ENCODE peak calls at places on chromosomes 12 and 14, in five cellular contexts. X is AG09309; U is cardiac fibroblast; C is CD8-positive, alpha-beta T cell; Y is Calu3. Z is an unnamed sample.
A peak's percentile ranks its signal among the peaks of the same experiment; 100 is the strongest.

GRCh38 chr14:20546877-20547276 is 14.0 kb downstream of the RNASE9 start:
- DNase-seq in X (no peak), U (no peak), C (no peak), Y (no peak), Z (no peak)

GRCh38 chr14:70108419-70108818 is 80.3 kb downstream of the SLC8A3 start:
- DNase-seq in X (no peak), U (no peak), C (no peak), Y (no peak), Z (no peak)

GRCh38 chr12:47549258-47549657 is 156.6 kb downstream of the RPAP3 start:
- DNase-seq in X (no peak), U (no peak), C (no peak), Y (no peak), Z (no peak)

GRCh38 chr12:53667080-53667479 is 8.8 kb downstream of the ATP5MC2 start:
- DNase-seq in X (no peak), U (no peak), C (no peak), Y (no peak), Z (no peak)

GRCh38 chr14:34806257-34806656 is 68.9 kb downstream of the BAZ1A start:
- DNase-seq in X (no peak), U (no peak), C (no peak), Y (no peak), Z (no peak)

GRCh38 chr12:132151145-132151765 is 7.0 kb downstream of the NOC4L start:
- DNase-seq in X (no peak), U (no peak), C (no peak), Y (no peak), Z (no peak)

GRCh38 chr12:109758406-109759075 is 44.9 kb downstream of the FAM222A start:
- DNase-seq in X (no peak), U (no peak), C (no peak), Y (no peak), Z (no peak)

GRCh38 chr14:31441273-31442110 is 15.8 kb downstream of the DTD2 start:
- DNase-seq in X (peak; percentile 70), U (peak; percentile 86), C (no peak), Y (no peak), Z (no peak)

GRCh38 chr14:24068711-24069410 is 2.5 kb upstream of the CPNE6 start:
- DNase-seq in X (no peak), U (no peak), C (no peak), Y (no peak), Z (no peak)

GRCh38 chr12:75790219-75790618 is 241.4 kb downstream of the PHLDA1 start:
- DNase-seq in X (no peak), U (no peak), C (no peak), Y (no peak), Z (no peak)

GRCh38 chr12:870378-870777 is 79.1 kb downstream of the RAD52 start:
- DNase-seq in X (no peak), U (no peak), C (no peak), Y (no peak), Z (no peak)

GRCh38 chr12:18723752-18724151 is 14.1 kb downstream of the PLCZ1 start:
- DNase-seq in X (no peak), U (peak; percentile 55), C (no peak), Y (peak; percentile 31), Z (no peak)

GRCh38 chr14:54568821-54569591 is 2.1 kb downstream of the SAMD4A start:
- DNase-seq in X (no peak), U (peak; percentile 39), C (no peak), Y (no peak), Z (no peak)

GRCh38 chr12:121678721-121679300 is 9.4 kb upstream of the MORN3 start:
- DNase-seq in X (no peak), U (no peak), C (no peak), Y (no peak), Z (no peak)

GRCh38 chr12:93526786-93527428 is 45.6 kb upstream of the SOCS2 start:
- DNase-seq in X (peak; percentile 89), U (peak; percentile 93), C (no peak), Y (peak; percentile 76), Z (no peak)

GRCh38 chr14:54730156-54730961 is 163.4 kb downstream of the SAMD4A start:
- DNase-seq in X (peak; percentile 48), U (peak; percentile 61), C (no peak), Y (no peak), Z (peak; percentile 54)

GRCh38 chr12:114015851-114016250 is 49.7 kb upstream of the RBM19 start:
- DNase-seq in X (no peak), U (no peak), C (no peak), Y (no peak), Z (no peak)

GRCh38 chr12:96989916-96990315 is 82.9 kb downstream of the NEDD1 start:
- DNase-seq in X (no peak), U (no peak), C (no peak), Y (peak; percentile 51), Z (no peak)

GRCh38 chr12:75011120-75011519 is 198.5 kb downstream of the KCNC2 start:
- DNase-seq in X (no peak), U (no peak), C (no peak), Y (peak; percentile 17), Z (no peak)

GRCh38 chr12:110179291-110179690 is 55.1 kb downstream of the IFT81 start:
- DNase-seq in X (peak; percentile 27), U (no peak), C (no peak), Y (no peak), Z (no peak)

GRCh38 chr12:108525681-108526080 is 10.6 kb downstream of the FICD start:
- DNase-seq in X (peak; percentile 8), U (no peak), C (no peak), Y (no peak), Z (no peak)

GRCh38 chr12:23029185-23029584 is 404.2 kb downstream of the ETNK1 start:
- DNase-seq in X (no peak), U (no peak), C (no peak), Y (no peak), Z (no peak)

DNA sequence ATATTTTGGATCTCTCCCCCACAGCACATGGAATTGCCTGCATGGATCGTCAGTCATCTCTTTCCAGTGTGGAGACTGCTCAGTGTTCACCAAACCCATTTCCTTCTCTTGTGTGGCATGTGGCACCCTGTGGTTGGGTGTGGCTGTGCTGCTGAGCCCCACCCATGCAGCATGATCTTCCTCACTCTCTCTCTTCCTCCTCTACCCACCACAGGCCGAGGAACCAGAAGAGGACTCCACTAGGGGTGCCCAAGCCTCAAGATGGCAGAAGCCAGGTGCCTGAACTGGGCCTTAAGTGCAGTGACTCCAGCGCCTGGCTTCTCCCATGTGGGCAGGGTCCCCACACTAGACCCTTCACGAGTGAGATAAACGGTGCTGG is 66.8 kb upstream of the GPR68 start:
- DNase-seq in X (no peak), U (no peak), C (peak; percentile 27), Y (no peak), Z (no peak)
- TF ChIP-seq CTCF in X (no peak), U (no peak), C (no peak), Y (no peak), Z (no peak)

GRCh38 chr12:105233045-105233905 is 2.7 kb downstream of the APPL2 start:
- DNase-seq in X (no peak), U (no peak), C (no peak), Y (no peak), Z (no peak)

GRCh38 chr12:105237671-105238070 is 1.7 kb upstream of the APPL2 start:
- DNase-seq in X (no peak), U (no peak), C (no peak), Y (no peak), Z (no peak)

GRCh38 chr12:105234197-105234596 is 1.8 kb downstream of the APPL2 start:
- DNase-seq in X (no peak), U (no peak), C (no peak), Y (no peak), Z (no peak)

GRCh38 chr12:105235299-105235746 is 651 bp downstream of the APPL2 start:
- DNase-seq in X (no peak), U (no peak), C (no peak), Y (no peak), Z (peak; percentile 18)

DNA sequence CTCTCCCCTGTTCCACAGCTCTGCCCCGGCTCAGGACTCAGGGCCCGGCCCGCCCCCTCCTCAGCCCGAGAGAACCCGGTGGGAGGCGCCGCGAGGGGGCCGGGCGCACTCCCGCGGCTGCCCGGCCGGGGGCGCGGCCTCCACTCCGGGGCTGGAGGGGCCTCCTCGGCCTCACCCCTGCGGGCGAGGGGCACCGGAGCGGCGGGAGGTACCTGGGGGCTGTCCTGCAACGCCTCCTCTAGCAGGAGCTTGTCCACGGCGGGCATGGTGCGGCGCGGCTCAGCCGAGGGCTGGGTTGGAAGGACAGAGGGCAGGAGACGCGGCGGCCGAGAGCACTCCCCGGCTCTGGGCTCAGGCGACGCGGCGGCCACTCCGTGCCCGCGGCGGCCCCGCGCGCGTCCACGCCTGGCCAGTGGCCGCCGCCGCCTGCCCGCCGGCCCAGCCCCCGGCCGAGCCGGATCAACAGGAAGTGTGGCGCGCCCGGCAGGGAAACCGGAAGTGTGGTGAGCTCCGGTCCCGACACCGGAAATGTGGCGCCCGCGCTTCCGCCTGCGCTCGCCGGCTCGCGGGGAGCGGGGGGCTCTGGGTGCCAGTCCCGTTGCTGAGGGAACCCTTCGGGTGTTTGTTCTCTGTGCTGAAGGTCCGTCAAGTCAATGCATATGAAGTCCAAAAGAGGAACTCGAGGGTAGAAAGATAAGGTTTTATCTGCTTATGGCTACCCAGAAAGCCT is at the start of gene APPL2:
- DNase-seq in X (no peak), U (peak; percentile 93), C (peak; percentile 62), Y (peak; percentile 92), Z (peak; percentile 93)
- TF ChIP-seq CTCF in X (peak; percentile 8), U (no peak), C (no peak), Y (peak; percentile 79), Z (no peak)

GRCh38 chr12:120514002-120514401 is 15.0 kb downstream of the COQ5 start:
- DNase-seq in X (no peak), U (no peak), C (no peak), Y (no peak), Z (no peak)

GRCh38 chr12:120504587-120504986 is 8.7 kb downstream of the DYNLL1 start:
- DNase-seq in X (no peak), U (no peak), C (no peak), Y (no peak), Z (no peak)

GRCh38 chr12:120508537-120508936 is 12.6 kb downstream of the DYNLL1 start:
- DNase-seq in X (no peak), U (no peak), C (no peak), Y (no peak), Z (no peak)
- TF ChIP-seq CTCF in X (no peak), U (no peak), C (no peak), Y (no peak), Z (no peak)

DNA sequence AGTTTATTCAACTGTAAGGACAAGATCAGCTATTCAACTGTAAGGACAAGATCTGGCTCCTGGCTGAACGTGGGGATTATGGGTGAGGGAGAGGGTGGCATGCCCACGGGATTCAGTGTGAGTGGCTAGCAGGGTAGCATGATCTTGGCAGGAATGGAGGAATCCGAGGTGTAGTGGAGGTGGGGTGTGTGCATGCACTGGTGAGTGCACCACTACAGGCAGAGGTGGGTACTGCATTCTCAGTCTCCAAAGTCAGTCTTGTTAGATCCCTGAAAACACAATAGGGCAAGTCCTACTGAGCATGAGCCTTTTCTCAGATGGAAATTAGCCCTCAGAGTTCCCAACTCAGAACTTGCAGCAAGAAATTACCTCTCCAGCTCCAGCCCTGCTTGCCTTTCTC is 32.2 kb upstream of the DCD start:
- DNase-seq in X (no peak), U (no peak), C (no peak), Y (peak; percentile 69), Z (peak; percentile 39)
- TF ChIP-seq CTCF in X (peak; percentile 38), U (peak; percentile 48), C (peak; percentile 60), Y (peak; percentile 65), Z (peak; percentile 24)

DNA sequence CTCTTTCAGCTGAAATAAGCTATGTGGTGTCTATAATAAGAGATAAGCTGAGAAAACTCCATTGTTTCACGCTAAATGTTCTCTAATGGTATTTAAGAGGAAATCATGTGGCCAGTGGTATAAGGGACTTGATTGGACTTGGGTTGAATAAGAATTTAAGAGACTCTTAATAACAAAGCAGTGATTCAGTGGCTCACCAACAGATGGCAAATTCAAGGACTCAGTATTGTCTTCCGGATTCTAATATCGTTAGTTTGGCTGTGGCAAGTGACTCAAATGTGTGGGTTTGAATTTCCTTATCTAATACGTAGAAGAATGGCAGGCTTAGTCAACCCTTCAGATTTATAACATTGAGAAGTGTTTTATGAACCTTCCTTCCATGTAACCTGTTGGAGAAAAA is 49.1 kb upstream of the KCNH3 start:
- DNase-seq in X (peak; percentile 42), U (peak; percentile 76), C (no peak), Y (no peak), Z (no peak)
- TF ChIP-seq CTCF in X (no peak), U (peak; percentile 37), C (no peak), Y (no peak), Z (no peak)